ENCODE peak calls at places on chromosomes 16 and 17, in seven cellular contexts. One of them, this sample, is unnamed.

GRCh38 chr16:9670058-9670457 is 512.2 kb downstream of the GRIN2A start:
- DNase-seq in NCI-H774: no peak
- DNase-seq in body of pancreas: no peak
- DNase-seq in endothelial cell: no peak
- DNase-seq in hypothalamus: no peak
- DNase-seq in OCI-LY7: no peak
- DNase-seq in activated T-cell treated with anti-CD3 and anti-CD28 coated beads for 24 hours: no peak
- DNase-seq in this sample: no peak

GRCh38 chr16:50395763-50396710 is 27.2 kb upstream of the BRD7 start:
- DNase-seq in hypothalamus: no peak
- DNase-seq in body of pancreas: no peak
- DNase-seq in endothelial cell: no peak
- DNase-seq in NCI-H774: no peak
- DNase-seq in activated T-cell treated with anti-CD3 and anti-CD28 coated beads for 24 hours: no peak
- DNase-seq in OCI-LY7: peak
- DNase-seq in this sample: no peak

GRCh38 chr16:66899945-66900688 is 18.6 kb downstream of the CDH16 start:
- DNase-seq in OCI-LY7: no peak
- DNase-seq in activated T-cell treated with anti-CD3 and anti-CD28 coated beads for 24 hours: no peak
- DNase-seq in hypothalamus: no peak
- DNase-seq in body of pancreas: peak
- DNase-seq in NCI-H774: peak
- DNase-seq in endothelial cell: peak
- DNase-seq in this sample: no peak

GRCh38 chr16:85148959-85149358 is 36.7 kb upstream of the CIBAR2 start:
- DNase-seq in endothelial cell: no peak
- DNase-seq in OCI-LY7: no peak
- DNase-seq in NCI-H774: no peak
- DNase-seq in body of pancreas: peak
- DNase-seq in hypothalamus: no peak
- DNase-seq in activated T-cell treated with anti-CD3 and anti-CD28 coated beads for 24 hours: no peak
- DNase-seq in this sample: no peak

GRCh38 chr16:23316232-23316631 is 14.1 kb downstream of the SCNN1B start:
- DNase-seq in body of pancreas: no peak
- DNase-seq in NCI-H774: no peak
- DNase-seq in hypothalamus: no peak
- DNase-seq in endothelial cell: no peak
- DNase-seq in activated T-cell treated with anti-CD3 and anti-CD28 coated beads for 24 hours: no peak
- DNase-seq in OCI-LY7: no peak
- DNase-seq in this sample: no peak

GRCh38 chr16:73339821-73340220 is 291.9 kb upstream of the ZFHX3 start:
- DNase-seq in body of pancreas: no peak
- DNase-seq in OCI-LY7: no peak
- DNase-seq in endothelial cell: no peak
- DNase-seq in activated T-cell treated with anti-CD3 and anti-CD28 coated beads for 24 hours: no peak
- DNase-seq in NCI-H774: no peak
- DNase-seq in hypothalamus: no peak
- DNase-seq in this sample: no peak

GRCh38 chr17:66885417-66885816 is 50.5 kb downstream of the CACNG5 start:
- DNase-seq in NCI-H774: no peak
- DNase-seq in body of pancreas: peak
- DNase-seq in activated T-cell treated with anti-CD3 and anti-CD28 coated beads for 24 hours: no peak
- DNase-seq in OCI-LY7: no peak
- DNase-seq in hypothalamus: no peak
- DNase-seq in endothelial cell: no peak
- DNase-seq in this sample: no peak

GRCh38 chr16:84214451-84215066 is 23.6 kb downstream of the ADAD2 start:
- DNase-seq in endothelial cell: no peak
- DNase-seq in activated T-cell treated with anti-CD3 and anti-CD28 coated beads for 24 hours: no peak
- DNase-seq in OCI-LY7: no peak
- DNase-seq in NCI-H774: no peak
- DNase-seq in hypothalamus: no peak
- DNase-seq in body of pancreas: no peak
- DNase-seq in this sample: no peak

GRCh38 chr17:71011389-71011788 is 842.1 kb downstream of the KCNJ2 start:
- DNase-seq in activated T-cell treated with anti-CD3 and anti-CD28 coated beads for 24 hours: no peak
- DNase-seq in hypothalamus: no peak
- DNase-seq in OCI-LY7: no peak
- DNase-seq in body of pancreas: no peak
- DNase-seq in endothelial cell: no peak
- DNase-seq in NCI-H774: no peak
- DNase-seq in this sample: no peak

GRCh38 chr17:81967533-81968395 is 6.8 kb upstream of the NOTUM start:
- DNase-seq in endothelial cell: no peak
- DNase-seq in activated T-cell treated with anti-CD3 and anti-CD28 coated beads for 24 hours: peak
- DNase-seq in body of pancreas: peak
- DNase-seq in NCI-H774: peak
- DNase-seq in hypothalamus: peak
- DNase-seq in OCI-LY7: peak
- DNase-seq in this sample: peak

GRCh38 chr17:82815354-82815753 is 24.5 kb downstream of the ZNF750 start:
- DNase-seq in endothelial cell: no peak
- DNase-seq in hypothalamus: no peak
- DNase-seq in OCI-LY7: no peak
- DNase-seq in body of pancreas: no peak
- DNase-seq in activated T-cell treated with anti-CD3 and anti-CD28 coated beads for 24 hours: no peak
- DNase-seq in NCI-H774: no peak
- DNase-seq in this sample: no peak

GRCh38 chr17:21291357-21291756 is 6.8 kb downstream of the MAP2K3 start:
- DNase-seq in body of pancreas: no peak
- DNase-seq in endothelial cell: no peak
- DNase-seq in NCI-H774: no peak
- DNase-seq in activated T-cell treated with anti-CD3 and anti-CD28 coated beads for 24 hours: no peak
- DNase-seq in OCI-LY7: no peak
- DNase-seq in hypothalamus: no peak
- DNase-seq in this sample: no peak